ENCODE peak calls at places on chromosome 15, in six cellular contexts. X is upper lobe of right lung, P is B cell, L is HFF-Myc, J is AG04449, H is astrocyte. O is an unnamed sample.

GRCh38 chr15:61335998-61336648 is 107.0 kb upstream of the RORA start:
- DNase-seq in X (no peak), P (no peak), L (no peak), J (no peak), H (no peak), O (no peak)

GRCh38 chr15:50275908-50276307 is 10.4 kb upstream of the HDC start:
- DNase-seq in X (no peak), P (no peak), L (no peak), J (no peak), H (no peak), O (no peak)

GRCh38 chr15:61938249-61938648 is 122.0 kb downstream of the VPS13C start:
- DNase-seq in X (no peak), P (no peak), L (no peak), J (no peak), H (no peak), O (no peak)

GRCh38 chr15:87756072-87756471 is 500.5 kb downstream of the NTRK3 start:
- DNase-seq in X (no peak), P (no peak), L (no peak), J (no peak), H (no peak), O (no peak)

GRCh38 chr15:30991301-30992072 is at the start of gene MTMR10:
- DNase-seq in X (peak), P (peak), L (peak), J (peak), H (peak), O (peak)

GRCh38 chr15:68415061-68415460 is 16.9 kb downstream of the ITGA11 start:
- DNase-seq in X (no peak), P (no peak), L (no peak), J (no peak), H (no peak), O (no peak)

GRCh38 chr15:39084683-39085530 is 496.0 kb upstream of the THBS1 start:
- DNase-seq in X (no peak), P (no peak), L (peak), J (no peak), H (peak), O (no peak)

GRCh38 chr15:77454265-77454664 is 33.6 kb downstream of the HMG20A start:
- DNase-seq in X (no peak), P (no peak), L (no peak), J (no peak), H (peak), O (no peak)

GRCh38 chr15:20348900-20349773 is 192.5 kb downstream of the GOLGA6L6 start:
- DNase-seq in X (peak), P (no peak), L (no peak), J (no peak), H (no peak), O (no peak)

GRCh38 chr15:79172032-79172481 is 81.5 kb upstream of the RASGRF1 start:
- DNase-seq in X (no peak), P (no peak), L (no peak), J (no peak), H (no peak), O (no peak)
- TF ChIP-seq CTCF in X (no peak), P (no peak), L (peak), J (no peak), H (no peak), O (no peak)

GRCh38 chr15:73265536-73266153 is 103.1 kb downstream of the HCN4 start:
- DNase-seq in X (no peak), P (peak), L (no peak), J (no peak), H (peak), O (peak)
- TF ChIP-seq CTCF in X (peak), P (peak), L (peak), J (peak), H (peak), O (peak)

DNA sequence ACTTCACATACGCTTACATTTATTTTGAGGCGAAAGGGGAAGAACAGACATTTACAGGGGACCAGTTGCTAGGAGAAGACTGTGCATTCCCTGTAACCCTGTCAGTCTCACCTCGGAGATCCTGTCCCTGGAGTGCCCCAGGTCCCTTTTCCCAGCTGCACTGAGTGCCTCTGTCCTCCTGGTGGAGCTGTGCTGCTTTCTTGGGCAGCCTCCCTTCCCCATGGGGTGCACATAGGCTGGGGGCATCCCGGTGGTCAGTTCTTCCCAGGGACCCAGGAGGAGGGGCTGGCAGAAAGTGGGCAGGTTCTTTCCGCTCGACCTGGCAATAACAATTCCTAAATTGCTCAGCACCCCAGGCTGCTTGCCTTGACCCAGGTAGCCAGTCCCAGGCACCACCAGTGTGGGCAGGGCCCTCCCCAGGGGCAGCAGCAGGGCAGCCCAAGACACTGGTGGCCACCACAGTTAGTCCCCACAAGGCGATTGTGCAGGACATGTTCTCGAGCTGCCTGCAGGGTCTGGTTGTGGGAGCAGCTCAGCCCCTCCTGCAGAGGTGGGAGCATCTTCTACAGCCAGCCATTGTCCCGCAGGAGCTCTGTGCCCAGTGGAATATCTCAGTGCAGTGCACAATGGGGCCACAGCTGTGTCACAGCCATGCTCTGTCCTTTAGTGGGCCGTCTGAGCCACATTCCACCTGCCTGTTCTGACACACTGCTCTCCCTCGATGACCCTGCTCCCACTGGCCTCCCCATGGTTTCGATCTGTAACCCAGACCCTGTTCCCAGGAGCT is 36.3 kb downstream of the APBA2 start:
- DNase-seq in X (no peak), P (no peak), L (no peak), J (no peak), H (no peak), O (no peak)
- TF ChIP-seq CTCF in X (no peak), P (no peak), L (peak), J (peak), H (no peak), O (no peak)

GRCh38 chr15:84748274-84749110 is at the start of gene ZNF592:
- DNase-seq in X (peak), P (peak), L (no peak), J (no peak), H (peak), O (peak)

GRCh38 chr15:84750583-84751092 is 2.2 kb downstream of the ZNF592 start:
- DNase-seq in X (no peak), P (peak), L (no peak), J (no peak), H (no peak), O (no peak)

GRCh38 chr15:84752195-84752594 is 3.8 kb downstream of the ZNF592 start:
- DNase-seq in X (no peak), P (no peak), L (no peak), J (no peak), H (no peak), O (no peak)

GRCh38 chr15:84749111-84749991 is 959 bp downstream of the ZNF592 start:
- DNase-seq in X (peak), P (peak), L (no peak), J (no peak), H (peak), O (peak)

DNA sequence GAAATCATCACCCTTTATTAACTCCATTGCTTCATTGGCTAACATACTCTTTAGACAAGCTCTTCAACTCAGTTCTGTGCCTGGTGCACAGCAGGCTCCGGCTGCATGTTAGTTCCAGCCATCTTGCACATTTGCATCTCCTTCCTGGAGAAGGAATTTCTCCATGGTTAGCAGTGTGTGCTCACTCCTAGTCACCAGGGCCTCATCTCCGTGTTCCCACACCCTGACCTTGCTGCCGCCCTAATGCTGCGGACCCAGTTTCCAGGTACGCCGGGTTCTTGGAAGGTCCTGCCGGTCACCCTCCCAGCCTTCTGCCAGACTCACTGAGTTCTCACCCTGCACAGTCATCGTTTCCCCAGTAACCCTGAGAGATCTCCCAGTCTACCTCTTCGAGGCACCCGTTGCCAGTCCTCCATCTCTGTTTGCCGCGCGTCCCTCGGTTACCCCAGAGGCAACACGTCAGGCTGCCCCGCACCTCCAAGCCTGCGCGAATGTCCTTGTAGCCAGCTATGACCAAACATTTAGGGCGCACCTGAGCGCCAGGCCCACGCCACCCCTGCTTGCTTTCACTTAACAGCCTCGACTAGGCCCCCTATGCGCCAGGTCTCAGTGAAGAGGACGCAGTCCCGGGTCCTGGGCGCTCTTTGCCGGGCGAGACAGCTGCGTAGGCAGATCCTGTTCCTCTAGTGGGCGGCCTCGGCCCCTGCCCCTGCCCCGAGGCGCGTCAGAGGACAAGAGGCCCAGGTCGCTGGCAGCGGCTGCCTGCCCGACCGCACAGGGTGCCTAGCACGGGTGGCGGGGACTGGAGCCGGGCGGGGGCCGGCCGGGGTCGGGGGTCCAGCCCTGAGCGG is 744 bp upstream of the ZNF592 start:
- DNase-seq in X (peak), P (peak), L (no peak), J (no peak), H (peak), O (peak)
- TF ChIP-seq CTCF in X (no peak), P (no peak), L (no peak), J (peak), H (no peak), O (no peak)

DNA sequence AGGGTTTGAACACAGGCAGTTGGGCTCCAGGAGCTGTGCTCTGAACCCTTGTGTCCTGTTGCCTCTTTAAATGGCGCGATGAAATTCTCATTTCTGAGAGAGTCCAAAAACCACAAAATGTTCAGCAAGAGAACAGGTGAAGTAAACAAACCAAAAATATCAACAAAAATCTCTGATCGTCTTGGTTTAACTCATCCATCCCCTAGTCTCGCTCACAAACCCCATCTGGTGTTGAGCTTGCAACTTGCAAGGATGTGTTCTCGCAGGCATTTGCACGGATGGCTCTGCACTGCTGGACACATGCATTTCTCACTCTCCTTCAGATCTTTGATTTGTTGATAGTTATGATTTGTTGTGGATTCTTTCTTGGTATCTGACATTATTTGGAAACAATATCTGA is 31.1 kb downstream of the FAH start:
- DNase-seq in X (no peak), P (no peak), L (no peak), J (no peak), H (no peak), O (peak)
- TF ChIP-seq CTCF in X (no peak), P (no peak), L (peak), J (peak), H (no peak), O (no peak)

GRCh38 chr15:101120473-101120872 is 131.4 kb downstream of the CHSY1 start:
- DNase-seq in X (no peak), P (no peak), L (no peak), J (no peak), H (no peak), O (no peak)

GRCh38 chr15:101122266-101122665 is 129.6 kb downstream of the CHSY1 start:
- DNase-seq in X (no peak), P (no peak), L (no peak), J (no peak), H (no peak), O (no peak)

GRCh38 chr15:101120961-101121360 is 130.9 kb downstream of the CHSY1 start:
- DNase-seq in X (no peak), P (no peak), L (no peak), J (no peak), H (no peak), O (no peak)

GRCh38 chr15:101122806-101123205 is 129.0 kb downstream of the CHSY1 start:
- DNase-seq in X (no peak), P (no peak), L (no peak), J (no peak), H (no peak), O (no peak)

GRCh38 chr15:101121511-101122090 is 130.2 kb downstream of the CHSY1 start:
- DNase-seq in X (peak), P (peak), L (no peak), J (no peak), H (peak), O (peak)
- TF ChIP-seq CTCF in X (peak), P (peak), L (peak), J (peak), H (no peak), O (no peak)

DNA sequence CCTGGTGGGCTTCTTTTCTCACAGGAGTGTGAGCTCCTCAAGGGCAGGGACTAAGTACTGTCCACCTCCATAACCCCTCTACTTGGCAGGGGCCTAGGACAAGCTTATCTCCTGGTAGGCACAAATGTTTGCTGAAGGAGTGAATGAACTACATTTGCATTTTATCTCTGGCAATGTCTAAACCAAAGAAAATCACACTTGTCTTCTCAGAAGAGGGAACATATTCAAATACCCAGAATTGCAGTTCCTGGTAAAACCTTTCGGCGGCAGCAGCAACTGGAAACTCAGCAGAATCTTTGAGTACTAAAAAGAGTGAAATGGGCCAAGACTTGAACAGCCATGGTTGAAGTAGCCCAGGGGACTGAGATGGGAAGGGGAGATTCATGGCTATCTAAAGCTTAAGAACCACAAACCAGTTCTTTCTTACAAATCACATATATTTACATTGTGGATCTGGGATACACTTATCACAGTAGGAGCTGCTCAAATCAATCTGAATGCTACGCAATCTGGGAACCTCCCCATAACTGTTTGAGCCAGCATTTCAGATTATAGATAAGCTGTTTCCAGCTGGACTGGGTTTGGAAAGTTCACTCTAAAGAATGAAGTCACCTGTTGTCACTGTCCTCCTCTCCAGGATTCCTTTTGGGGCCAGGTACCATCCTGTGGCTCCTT is 18.7 kb upstream of the PTPN9 start:
- DNase-seq in X (no peak), P (no peak), L (no peak), J (no peak), H (no peak), O (peak)
- TF ChIP-seq CTCF in X (peak), P (no peak), L (peak), J (no peak), H (peak), O (peak)

DNA sequence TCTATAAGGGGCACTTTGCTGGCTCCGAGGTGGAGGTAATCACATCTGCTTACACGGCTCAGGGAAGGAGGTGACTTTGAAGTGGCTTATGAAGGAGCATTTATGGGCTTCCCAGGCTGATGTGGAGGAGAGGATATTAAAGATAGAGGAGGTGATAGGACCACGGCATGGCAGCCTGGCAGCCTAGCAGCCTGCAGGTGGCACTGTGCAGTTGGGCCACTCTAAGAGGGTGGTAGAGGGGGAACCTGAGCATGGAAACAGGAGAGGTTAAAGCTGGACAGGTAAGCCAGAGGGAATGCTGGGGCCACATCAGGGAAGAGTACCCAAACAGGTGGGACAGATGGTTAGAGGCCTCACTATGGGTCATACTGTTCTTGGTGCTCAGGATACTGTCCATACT is 375.0 kb downstream of the WDR72 start:
- DNase-seq in X (peak), P (no peak), L (no peak), J (no peak), H (no peak), O (peak)
- TF ChIP-seq CTCF in X (peak), P (no peak), L (no peak), J (no peak), H (no peak), O (no peak)

O was measured in endothelial cell.